ENCODE peak calls at places on chromosome 4, in six cellular contexts. One of them, this sample, is unnamed.

GRCh38 chr4:74969507-74970474 is 36.9 kb downstream of the PARM1 start:
- DNase-seq in aorta: no peak
- DNase-seq in upper lobe of left lung: no peak
- DNase-seq in lung: no peak
- DNase-seq in CD4-positive, CD25-positive, alpha-beta regulatory T cell: no peak
- DNase-seq in WERI-Rb-1: no peak
- DNase-seq in this sample: peak; percentile 50

GRCh38 chr4:118158946-118159345 is 124.7 kb downstream of the NDST3 start:
- DNase-seq in aorta: no peak
- DNase-seq in upper lobe of left lung: no peak
- DNase-seq in lung: no peak
- DNase-seq in CD4-positive, CD25-positive, alpha-beta regulatory T cell: no peak
- DNase-seq in WERI-Rb-1: peak; percentile 18
- DNase-seq in this sample: no peak

GRCh38 chr4:166222271-166222670 is 349.2 kb downstream of the TLL1 start:
- DNase-seq in aorta: no peak
- DNase-seq in upper lobe of left lung: no peak
- DNase-seq in lung: no peak
- DNase-seq in CD4-positive, CD25-positive, alpha-beta regulatory T cell: no peak
- DNase-seq in WERI-Rb-1: no peak
- DNase-seq in this sample: no peak

GRCh38 chr4:145566767-145567166 is 52.4 kb upstream of the MMAA start:
- DNase-seq in aorta: no peak
- DNase-seq in upper lobe of left lung: peak; percentile 11
- DNase-seq in lung: no peak
- DNase-seq in CD4-positive, CD25-positive, alpha-beta regulatory T cell: no peak
- DNase-seq in WERI-Rb-1: no peak
- DNase-seq in this sample: no peak

GRCh38 chr4:140186651-140187315 is 32.8 kb upstream of the MAML3 start:
- DNase-seq in aorta: no peak
- DNase-seq in upper lobe of left lung: no peak
- DNase-seq in lung: no peak
- DNase-seq in CD4-positive, CD25-positive, alpha-beta regulatory T cell: no peak
- DNase-seq in WERI-Rb-1: no peak
- DNase-seq in this sample: peak; percentile 36

GRCh38 chr4:13371050-13371449 is 113.1 kb downstream of the RAB28 start:
- DNase-seq in aorta: no peak
- DNase-seq in upper lobe of left lung: no peak
- DNase-seq in lung: no peak
- DNase-seq in CD4-positive, CD25-positive, alpha-beta regulatory T cell: no peak
- DNase-seq in WERI-Rb-1: no peak
- DNase-seq in this sample: no peak

GRCh38 chr4:40562681-40563080 is 67.0 kb downstream of the RBM47 start:
- DNase-seq in aorta: no peak
- DNase-seq in upper lobe of left lung: no peak
- DNase-seq in lung: no peak
- DNase-seq in CD4-positive, CD25-positive, alpha-beta regulatory T cell: no peak
- DNase-seq in WERI-Rb-1: no peak
- DNase-seq in this sample: no peak

GRCh38 chr4:10203851-10204250 is 87.3 kb upstream of the WDR1 start:
- DNase-seq in aorta: no peak
- DNase-seq in upper lobe of left lung: no peak
- DNase-seq in lung: peak; percentile 13
- DNase-seq in CD4-positive, CD25-positive, alpha-beta regulatory T cell: no peak
- DNase-seq in WERI-Rb-1: no peak
- DNase-seq in this sample: no peak

GRCh38 chr4:53695540-53696463 is 104.5 kb upstream of the LNX1 start:
- DNase-seq in aorta: no peak
- DNase-seq in upper lobe of left lung: no peak
- DNase-seq in lung: no peak
- DNase-seq in CD4-positive, CD25-positive, alpha-beta regulatory T cell: no peak
- DNase-seq in WERI-Rb-1: no peak
- DNase-seq in this sample: no peak

GRCh38 chr4:159103406-159104131 is 690 bp downstream of the RAPGEF2 start:
- DNase-seq in aorta: peak; percentile 71
- DNase-seq in upper lobe of left lung: peak; percentile 93
- DNase-seq in lung: peak; percentile 53
- DNase-seq in CD4-positive, CD25-positive, alpha-beta regulatory T cell: peak; percentile 45
- DNase-seq in WERI-Rb-1: peak; percentile 61
- DNase-seq in this sample: peak; percentile 33

GRCh38 chr4:169351860-169352259 is 81.1 kb upstream of the SH3RF1 start:
- DNase-seq in aorta: no peak
- DNase-seq in upper lobe of left lung: no peak
- DNase-seq in lung: no peak
- DNase-seq in CD4-positive, CD25-positive, alpha-beta regulatory T cell: no peak
- DNase-seq in WERI-Rb-1: no peak
- DNase-seq in this sample: peak; percentile 40

GRCh38 chr4:97911236-97911906 is 231.9 kb downstream of the STPG2 start:
- DNase-seq in aorta: no peak
- DNase-seq in upper lobe of left lung: peak; percentile 5
- DNase-seq in lung: no peak
- DNase-seq in CD4-positive, CD25-positive, alpha-beta regulatory T cell: no peak
- DNase-seq in WERI-Rb-1: peak; percentile 10
- DNase-seq in this sample: no peak

GRCh38 chr4:151184523-151185458 is 85.4 kb downstream of the RPS3A start:
- DNase-seq in aorta: no peak
- DNase-seq in upper lobe of left lung: no peak
- DNase-seq in lung: no peak
- DNase-seq in CD4-positive, CD25-positive, alpha-beta regulatory T cell: no peak
- DNase-seq in WERI-Rb-1: no peak
- DNase-seq in this sample: no peak

GRCh38 chr4:158253350-158253980 is 43.2 kb downstream of the TMEM144 start:
- DNase-seq in aorta: peak; percentile 47
- DNase-seq in upper lobe of left lung: no peak
- DNase-seq in lung: no peak
- DNase-seq in CD4-positive, CD25-positive, alpha-beta regulatory T cell: peak; percentile 49
- DNase-seq in WERI-Rb-1: peak; percentile 60
- DNase-seq in this sample: peak; percentile 56

GRCh38 chr4:156970501-156971167 is 965 bp downstream of the PDGFC start:
- DNase-seq in aorta: peak; percentile 80
- DNase-seq in upper lobe of left lung: peak; percentile 71
- DNase-seq in lung: peak; percentile 69
- DNase-seq in CD4-positive, CD25-positive, alpha-beta regulatory T cell: no peak
- DNase-seq in WERI-Rb-1: peak; percentile 75
- DNase-seq in this sample: peak; percentile 68

GRCh38 chr4:147814334-147814733 is 82.4 kb downstream of the ARHGAP10 start:
- DNase-seq in aorta: no peak
- DNase-seq in upper lobe of left lung: no peak
- DNase-seq in lung: no peak
- DNase-seq in CD4-positive, CD25-positive, alpha-beta regulatory T cell: no peak
- DNase-seq in WERI-Rb-1: no peak
- DNase-seq in this sample: no peak

GRCh38 chr4:140103676-140104075 is 50.3 kb downstream of the MAML3 start:
- DNase-seq in aorta: no peak
- DNase-seq in upper lobe of left lung: no peak
- DNase-seq in lung: no peak
- DNase-seq in CD4-positive, CD25-positive, alpha-beta regulatory T cell: peak; percentile 72
- DNase-seq in WERI-Rb-1: no peak
- DNase-seq in this sample: no peak

GRCh38 chr4:73764513-73764912 is 24.1 kb downstream of the CXCL8 start:
- DNase-seq in aorta: no peak
- DNase-seq in upper lobe of left lung: no peak
- DNase-seq in lung: no peak
- DNase-seq in CD4-positive, CD25-positive, alpha-beta regulatory T cell: no peak
- DNase-seq in WERI-Rb-1: no peak
- DNase-seq in this sample: no peak

GRCh38 chr4:5824227-5824626 is 68.7 kb downstream of the CRMP1 start:
- DNase-seq in aorta: no peak
- DNase-seq in upper lobe of left lung: no peak
- DNase-seq in lung: no peak
- DNase-seq in CD4-positive, CD25-positive, alpha-beta regulatory T cell: no peak
- DNase-seq in WERI-Rb-1: no peak
- DNase-seq in this sample: no peak
- H3K36me3 ChIP-seq in aorta: peaks cover 3% of the 10 kb centered on the region
- H3K36me3 ChIP-seq in upper lobe of left lung: no peaks in the 10 kb centered on the region
- H3K36me3 ChIP-seq in lung: no peaks in the 10 kb centered on the region
- H3K36me3 ChIP-seq in CD4-positive, CD25-positive, alpha-beta regulatory T cell: no peaks in the 10 kb centered on the region
- H3K36me3 ChIP-seq in WERI-Rb-1: peaks cover 97% of the 10 kb centered on the region
- H3K36me3 ChIP-seq in this sample: no peaks in the 10 kb centered on the region

GRCh38 chr4:68324509-68325262 is 25.2 kb downstream of the YTHDC1 start:
- DNase-seq in aorta: no peak
- DNase-seq in upper lobe of left lung: no peak
- DNase-seq in lung: no peak
- DNase-seq in CD4-positive, CD25-positive, alpha-beta regulatory T cell: no peak
- DNase-seq in WERI-Rb-1: no peak
- DNase-seq in this sample: no peak

GRCh38 chr4:68326146-68326545 is 23.7 kb downstream of the YTHDC1 start:
- DNase-seq in aorta: no peak
- DNase-seq in upper lobe of left lung: no peak
- DNase-seq in lung: no peak
- DNase-seq in CD4-positive, CD25-positive, alpha-beta regulatory T cell: no peak
- DNase-seq in WERI-Rb-1: no peak
- DNase-seq in this sample: no peak
- H3K36me3 ChIP-seq in aorta: peaks cover 2% of the 10 kb centered on the region
- H3K36me3 ChIP-seq in upper lobe of left lung: peaks cover 39% of the 10 kb centered on the region
- H3K36me3 ChIP-seq in lung: peaks cover 24% of the 10 kb centered on the region
- H3K36me3 ChIP-seq in CD4-positive, CD25-positive, alpha-beta regulatory T cell: peaks cover 87% of the 10 kb centered on the region
- H3K36me3 ChIP-seq in WERI-Rb-1: peaks cover 85% of the 10 kb centered on the region
- H3K36me3 ChIP-seq in this sample: peaks cover 43% of the 10 kb centered on the region

DNA sequence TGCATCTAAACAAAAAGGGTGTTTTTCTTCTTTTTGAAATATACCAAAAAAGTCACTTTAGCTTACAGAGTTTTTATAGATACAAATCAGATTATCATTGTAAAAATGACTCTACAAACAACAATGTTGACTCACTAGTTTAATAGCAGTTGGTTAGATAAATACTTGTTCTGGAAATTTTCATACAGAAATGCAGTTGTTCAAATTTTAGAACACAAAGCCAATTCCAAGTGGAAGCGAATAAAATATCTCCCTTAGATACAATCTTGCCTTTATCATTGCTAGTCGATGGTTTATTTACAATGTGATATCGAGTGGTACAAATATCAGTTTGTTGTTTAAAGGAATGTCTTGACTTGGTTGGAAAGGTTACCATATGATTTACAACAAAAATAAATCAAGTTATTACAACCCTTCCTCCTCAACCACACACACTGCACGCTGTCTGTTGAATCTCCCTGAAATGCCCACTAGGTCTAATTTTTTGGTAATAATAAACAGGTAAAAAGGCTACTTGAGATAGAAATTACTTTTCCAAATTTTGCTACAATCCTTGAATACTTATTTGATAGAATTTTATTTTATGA is 114.8 kb downstream of the CDS1 start:
- DNase-seq in aorta: no peak
- DNase-seq in upper lobe of left lung: no peak
- DNase-seq in lung: no peak
- DNase-seq in CD4-positive, CD25-positive, alpha-beta regulatory T cell: no peak
- DNase-seq in WERI-Rb-1: no peak
- DNase-seq in this sample: no peak
- H3K36me3 ChIP-seq in aorta: peaks cover 4% of the 10 kb centered on the region
- H3K36me3 ChIP-seq in upper lobe of left lung: peaks cover 18% of the 10 kb centered on the region
- H3K36me3 ChIP-seq in lung: peaks cover 24% of the 10 kb centered on the region
- H3K36me3 ChIP-seq in CD4-positive, CD25-positive, alpha-beta regulatory T cell: no peaks in the 10 kb centered on the region
- H3K36me3 ChIP-seq in WERI-Rb-1: peaks cover 59% of the 10 kb centered on the region
- H3K36me3 ChIP-seq in this sample: peaks cover 19% of the 10 kb centered on the region

GRCh38 chr4:38925492-38926418 is 58.1 kb downstream of the FAM114A1 start:
- DNase-seq in aorta: no peak
- DNase-seq in upper lobe of left lung: no peak
- DNase-seq in lung: no peak
- DNase-seq in CD4-positive, CD25-positive, alpha-beta regulatory T cell: no peak
- DNase-seq in WERI-Rb-1: no peak
- DNase-seq in this sample: no peak
- H3K36me3 ChIP-seq in aorta: peaks cover 16% of the 10 kb centered on the region
- H3K36me3 ChIP-seq in upper lobe of left lung: peaks cover 5% of the 10 kb centered on the region
- H3K36me3 ChIP-seq in lung: peaks cover 16% of the 10 kb centered on the region
- H3K36me3 ChIP-seq in CD4-positive, CD25-positive, alpha-beta regulatory T cell: no peaks in the 10 kb centered on the region
- H3K36me3 ChIP-seq in WERI-Rb-1: no peaks in the 10 kb centered on the region
- H3K36me3 ChIP-seq in this sample: no peaks in the 10 kb centered on the region

This sample was measured in body of pancreas.